ENCODE peak calls at places on chromosomes 7 and 10, in ten cellular contexts. U is G401; M is heart left ventricle; C is stimulated activated CD4-positive, alpha-beta T cell treated with anti-CD3 and anti-CD28 coated beads, TNF-alpha, amount 100 ng/mL, for 1 hour; H is NCI-H460; Z is H9; T is GDM1; L is activated CD4-positive, alpha-beta T cell treated with anti-CD3 and anti-CD28 coated beads for 4 hours; X is pancreas; Q is DMS53. B is an unnamed sample.

GRCh38 chr10:132452651-132453469 is 55.9 kb downstream of the PWWP2B start:
- DNase-seq in M (peak), T (peak), Q (peak), L (peak), H (peak), X (peak), U (no peak), C (peak), Z (peak), B (peak)

GRCh38 chr7:95780665-95781064 is 8.3 kb downstream of the DYNC1I1 start:
- DNase-seq in H (no peak), T (no peak), U (no peak), Z (no peak), X (no peak), L (no peak), C (no peak), M (no peak), Q (no peak), B (no peak)

GRCh38 chr7:49893131-49893530 is 119.7 kb downstream of the VWC2 start:
- DNase-seq in U (peak), M (no peak), Z (no peak), C (no peak), Q (no peak), L (no peak), T (no peak), X (no peak), H (no peak), B (no peak)

GRCh38 chr10:70267161-70267933 is 16.5 kb downstream of the NPFFR1 start:
- DNase-seq in T (no peak), H (peak), X (no peak), M (no peak), C (no peak), Z (peak), U (no peak), L (no peak), Q (peak), B (peak)

GRCh38 chr7:159097661-159098423 is 46.8 kb downstream of the VIPR2 start:
- DNase-seq in C (no peak), U (peak), M (peak), Q (no peak), T (no peak), Z (peak), L (no peak), H (no peak), X (peak), B (no peak)

GRCh38 chr10:5943536-5943935 is 33.8 kb downstream of the IL15RA start:
- DNase-seq in L (no peak), X (peak), T (no peak), Z (peak), C (no peak), H (no peak), Q (peak), M (peak), U (no peak), B (no peak)

GRCh38 chr7:8629504-8629903 is 196.1 kb downstream of the NXPH1 start:
- DNase-seq in T (no peak), Z (no peak), M (no peak), X (no peak), H (no peak), U (no peak), Q (no peak), C (no peak), L (no peak), B (no peak)

GRCh38 chr10:125060038-125060437 is 100.3 kb downstream of the CTBP2 start:
- DNase-seq in Z (no peak), T (no peak), U (peak), C (no peak), M (no peak), X (no peak), Q (no peak), L (no peak), H (no peak), B (no peak)

GRCh38 chr7:114825423-114825951 is 96.4 kb upstream of the MDFIC start:
- DNase-seq in Q (peak), C (no peak), Z (peak), T (no peak), U (no peak), M (no peak), H (no peak), X (no peak), L (peak), B (no peak)

GRCh38 chr10:86031-86430 is 36.9 kb upstream of the TUBB8 start:
- DNase-seq in H (no peak), Z (no peak), M (no peak), Q (no peak), L (no peak), X (no peak), T (no peak), U (no peak), C (no peak), B (no peak)

GRCh38 chr7:148697256-148697841 is 1.4 kb upstream of the CUL1 start:
- DNase-seq in X (no peak), C (no peak), H (no peak), L (peak), T (no peak), Q (no peak), Z (no peak), U (no peak), M (peak), B (no peak)

GRCh38 chr7:54878339-54878738 is 119.3 kb upstream of the SEC61G start:
- DNase-seq in U (no peak), C (no peak), T (no peak), Z (no peak), H (no peak), L (no peak), M (no peak), Q (peak), X (no peak), B (no peak)

GRCh38 chr7:91824201-91824600 is 56.3 kb downstream of the MTERF1 start:
- DNase-seq in U (no peak), X (no peak), Z (no peak), C (no peak), Q (no peak), T (no peak), M (no peak), L (no peak), H (no peak), B (no peak)

GRCh38 chr10:61733358-61733940 is 70.7 kb downstream of the CABCOCO1 start:
- DNase-seq in U (peak), T (peak), Z (no peak), L (peak), X (peak), M (no peak), Q (peak), H (peak), C (no peak), B (peak)

GRCh38 chr7:156984209-156984891 is 26.1 kb downstream of the MNX1 start:
- DNase-seq in H (no peak), T (no peak), Z (no peak), X (no peak), M (no peak), U (no peak), C (no peak), Q (no peak), L (no peak), B (no peak)

GRCh38 chr7:122887848-122888247 is 1.6 kb upstream of the CADPS2 start:
- DNase-seq in Q (peak), T (no peak), U (no peak), C (no peak), M (no peak), H (no peak), X (no peak), Z (no peak), L (no peak), B (no peak)

GRCh38 chr10:6098156-6098555 is 9.3 kb downstream of the RBM17 start:
- DNase-seq in H (no peak), Q (no peak), U (no peak), X (no peak), T (no peak), Z (no peak), L (no peak), M (no peak), C (no peak), B (no peak)

GRCh38 chr10:93577565-93577964 is 11.1 kb downstream of the FFAR4 start:
- DNase-seq in H (no peak), X (no peak), Q (no peak), T (no peak), C (no peak), L (no peak), M (no peak), Z (no peak), U (no peak), B (no peak)

B was measured in HT-29.